ENCODE peak calls at places on chromosome 21, in seven cellular contexts. L is dorsolateral prefrontal cortex; T is OCI-LY7; E is Daoy; Y is activated CD8-positive, alpha-beta memory T cell treated with anti-CD3 and anti-CD28 coated beads for 1 hour; P is GM18507; F is HS-27A. Q is an unnamed sample.

GRCh38 chr21:16583567-16583966 is 853.8 kb downstream of the USP25 start:
- DNase-seq in L (no peak), T (no peak), E (no peak), Y (no peak), P (no peak), F (no peak), Q (no peak)

GRCh38 chr21:32812035-32812434 is 40.5 kb upstream of the PAXBP1 start:
- DNase-seq in L (no peak), T (no peak), E (no peak), Y (no peak), P (no peak), F (no peak), Q (no peak)

GRCh38 chr21:14554948-14555347 is 8.8 kb upstream of the SAMSN1 start:
- DNase-seq in L (no peak), T (no peak), E (no peak), Y (no peak), P (no peak), F (no peak), Q (no peak)

GRCh38 chr21:45838636-45839035 is 142.9 kb upstream of the COL6A1 start:
- DNase-seq in L (no peak), T (no peak), E (no peak), Y (no peak), P (no peak), F (no peak), Q (no peak)

GRCh38 chr21:45034556-45035476 is 39.6 kb upstream of the ADARB1 start:
- DNase-seq in L (no peak), T (no peak), E (no peak), Y (no peak), P (no peak), F (no peak), Q (no peak)

GRCh38 chr21:34133392-34133791 is 60.0 kb downstream of the MRPS6 start:
- DNase-seq in L (no peak), T (no peak), E (no peak), Y (no peak), P (no peak), F (no peak), Q (no peak)

GRCh38 chr21:45655071-45655470 is 11.5 kb downstream of the PCBP3 start:
- DNase-seq in L (no peak), T (no peak), E (no peak), Y (no peak), P (no peak), F (no peak), Q (peak)

GRCh38 chr21:46153259-46154154 is 1.9 kb downstream of the FTCD start:
- DNase-seq in L (peak), T (peak), E (peak), Y (no peak), P (no peak), F (no peak), Q (no peak)

GRCh38 chr21:45931397-45931969 is 50.1 kb upstream of the COL6A1 start:
- DNase-seq in L (no peak), T (no peak), E (no peak), Y (no peak), P (no peak), F (no peak), Q (no peak)

GRCh38 chr21:44300262-44300959 is 558 bp downstream of the PFKL start:
- DNase-seq in L (no peak), T (peak), E (peak), Y (no peak), P (peak), F (peak), Q (no peak)

GRCh38 chr21:15219866-15220265 is 155.1 kb upstream of the NRIP1 start:
- DNase-seq in L (no peak), T (no peak), E (no peak), Y (no peak), P (no peak), F (no peak), Q (no peak)

GRCh38 chr21:42317341-42317741 is 2.1 kb upstream of the TFF3 start:
- DNase-seq in L (no peak), T (no peak), E (no peak), Y (no peak), P (no peak), F (no peak), Q (no peak)

GRCh38 chr21:32726742-32727477 is 903 bp downstream of the SYNJ1 start:
- DNase-seq in L (peak), T (peak), E (peak), Y (no peak), P (no peak), F (peak), Q (no peak)

GRCh38 chr21:45011911-45012660 is 62.3 kb upstream of the ADARB1 start:
- DNase-seq in L (no peak), T (no peak), E (peak), Y (no peak), P (no peak), F (peak), Q (peak)

GRCh38 chr21:39938086-39938611 is 70.9 kb downstream of the PCP4 start:
- DNase-seq in L (no peak), T (no peak), E (no peak), Y (no peak), P (no peak), F (no peak), Q (no peak)

GRCh38 chr21:45854702-45855247 is 126.8 kb upstream of the COL6A1 start:
- DNase-seq in L (no peak), T (no peak), E (peak), Y (no peak), P (no peak), F (no peak), Q (no peak)

GRCh38 chr21:35204850-35205564 is 155.9 kb upstream of the RUNX1 start:
- DNase-seq in L (peak), T (peak), E (peak), Y (no peak), P (no peak), F (no peak), Q (peak)

GRCh38 chr21:46667735-46668380 is 32.4 kb downstream of the PRMT2 start:
- DNase-seq in L (no peak), T (no peak), E (peak), Y (no peak), P (peak), F (peak), Q (no peak)

GRCh38 chr21:14757533-14758327 is 211.6 kb upstream of the SAMSN1 start:
- DNase-seq in L (no peak), T (no peak), E (no peak), Y (no peak), P (no peak), F (peak), Q (no peak)

GRCh38 chr21:37984416-37984815 is 68.2 kb upstream of the KCNJ6 start:
- DNase-seq in L (no peak), T (no peak), E (peak), Y (no peak), P (no peak), F (no peak), Q (no peak)

GRCh38 chr21:35220301-35220700 is 171.2 kb upstream of the RUNX1 start:
- DNase-seq in L (no peak), T (no peak), E (no peak), Y (no peak), P (no peak), F (no peak), Q (no peak)

GRCh38 chr21:39022035-39022900 is 161.0 kb downstream of the PSMG1 start:
- DNase-seq in L (no peak), T (no peak), E (no peak), Y (no peak), P (no peak), F (no peak), Q (no peak)

GRCh38 chr21:31457675-31458074 is 113.6 kb upstream of the TIAM1 start:
- DNase-seq in L (no peak), T (no peak), E (no peak), Y (no peak), P (no peak), F (no peak), Q (no peak)

GRCh38 chr21:26795866-26796329 is 49.3 kb downstream of the ADAMTS1 start:
- DNase-seq in L (peak), T (no peak), E (peak), Y (no peak), P (no peak), F (peak), Q (peak)

GRCh38 chr21:41883582-41883981 is 4.4 kb upstream of the PRDM15 start:
- DNase-seq in L (no peak), T (no peak), E (no peak), Y (no peak), P (no peak), F (no peak), Q (no peak)